ENCODE peak calls at places on chromosomes 12 and 14, in six cellular contexts. E is HFFc6, N is tibial artery, Y is IMR-90, R is fibroblast of pulmonary artery, Z is AG09319. C is an unnamed sample.

GRCh38 chr14:77989441-77989891 is 180.7 kb upstream of the NRXN3 start:
- DNase-seq in E (no peak), N (no peak), Y (no peak), R (no peak), Z (no peak), C (no peak)

GRCh38 chr14:74913986-74914573 is 9.0 kb downstream of the RPS6KL1 start:
- DNase-seq in E (peak), N (peak), Y (peak), R (peak), Z (peak), C (peak)

GRCh38 chr12:15854916-15855315 is 27.3 kb upstream of the STRAP start:
- DNase-seq in E (no peak), N (no peak), Y (no peak), R (no peak), Z (no peak), C (no peak)

GRCh38 chr12:50186667-50187066 is 19.5 kb upstream of the CERS5 start:
- DNase-seq in E (peak), N (no peak), Y (peak), R (no peak), Z (no peak), C (peak)

GRCh38 chr14:88554458-88555286 is at the start of gene PTPN21:
- DNase-seq in E (peak), N (peak), Y (peak), R (peak), Z (no peak), C (peak)

GRCh38 chr14:75961662-75962061 is 20.1 kb downstream of the TGFB3 start:
- DNase-seq in E (no peak), N (no peak), Y (no peak), R (no peak), Z (no peak), C (no peak)

GRCh38 chr14:71597955-71598659 is 334.1 kb upstream of the RGS6 start:
- DNase-seq in E (no peak), N (no peak), Y (no peak), R (no peak), Z (no peak), C (no peak)

GRCh38 chr12:94282675-94283074 is 134.3 kb downstream of the PLXNC1 start:
- DNase-seq in E (no peak), N (no peak), Y (no peak), R (peak), Z (no peak), C (no peak)

GRCh38 chr14:75022655-75023054 is 19.9 kb downstream of the EIF2B2 start:
- DNase-seq in E (no peak), N (no peak), Y (no peak), R (peak), Z (no peak), C (no peak)

GRCh38 chr14:84343637-84344036 is 1186.3 kb upstream of the FLRT2 start:
- DNase-seq in E (no peak), N (no peak), Y (peak), R (peak), Z (no peak), C (peak)

GRCh38 chr12:111274820-111275219 is 94.1 kb downstream of the PHETA1 start:
- DNase-seq in E (no peak), N (no peak), Y (no peak), R (no peak), Z (no peak), C (peak)

GRCh38 chr12:107990325-107990724 is 138.8 kb upstream of the WSCD2 start:
- DNase-seq in E (no peak), N (no peak), Y (no peak), R (peak), Z (no peak), C (peak)

GRCh38 chr12:107992016-107992415 is 137.1 kb upstream of the WSCD2 start:
- DNase-seq in E (no peak), N (no peak), Y (no peak), R (no peak), Z (no peak), C (no peak)

GRCh38 chr12:107998863-107999262 is 130.2 kb upstream of the WSCD2 start:
- DNase-seq in E (no peak), N (no peak), Y (no peak), R (no peak), Z (no peak), C (no peak)

GRCh38 chr12:107992870-107993451 is 136.1 kb upstream of the WSCD2 start:
- DNase-seq in E (no peak), N (no peak), Y (peak), R (peak), Z (no peak), C (peak)
- TF ChIP-seq CTCF in E (peak), N (no peak), Y (peak), R (peak), Z (peak), C (peak)

DNA sequence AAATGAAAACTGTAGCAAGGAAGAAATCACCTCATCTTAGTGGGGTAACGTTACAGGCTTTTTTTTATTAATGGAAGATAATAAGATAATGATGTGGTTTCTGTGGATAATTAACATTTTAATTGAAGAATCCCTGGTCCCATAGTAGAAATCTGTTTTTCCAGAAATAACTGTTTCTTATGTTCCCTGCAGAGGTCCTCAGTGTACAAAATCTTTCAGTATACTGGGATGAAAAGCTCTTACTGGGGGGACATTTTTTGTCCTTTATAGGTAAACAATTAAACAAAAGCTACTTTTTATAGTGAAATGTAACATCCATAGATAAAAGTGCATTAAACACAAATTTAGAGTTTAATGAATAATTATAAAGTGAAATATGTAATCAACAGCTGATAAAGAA is 312.2 kb downstream of the ATXN7L3B start:
- DNase-seq in E (no peak), N (no peak), Y (no peak), R (no peak), Z (no peak), C (peak)
- TF ChIP-seq CTCF in E (peak), N (no peak), Y (peak), R (peak), Z (no peak), C (no peak)

GRCh38 chr14:105198588-105198987 is 17.5 kb upstream of the NUDT14 start:
- DNase-seq in E (no peak), N (no peak), Y (no peak), R (no peak), Z (no peak), C (no peak)
- TF ChIP-seq CTCF in E (peak), N (no peak), Y (no peak), R (no peak), Z (no peak), C (no peak)

GRCh38 chr14:29222671-29223268 is 456.2 kb downstream of the FOXG1 start:
- DNase-seq in E (peak), N (no peak), Y (peak), R (peak), Z (no peak), C (peak)
- TF ChIP-seq CTCF in E (peak), N (no peak), Y (peak), R (peak), Z (peak), C (peak)

C was measured in fibroblast of mammary gland.